ENCODE peak calls at places on chromosomes 7 and 10, in six cellular contexts. T is H1; Z is CD4-positive, alpha-beta T cell; H is thyroid gland; J is neuronal stem cell; A is upper lobe of right lung. M is an unnamed sample.

GRCh38 chr10:95391570-95392249 is 100.9 kb upstream of the PDLIM1 start:
- DNase-seq in T (no peak), Z (no peak), H (peak; percentile 28), J (peak; percentile 21), A (no peak), M (no peak)

GRCh38 chr7:43872401-43873165 is 3.3 kb upstream of the MRPS24 start:
- DNase-seq in T (no peak), Z (no peak), H (peak; percentile 18), J (no peak), A (no peak), M (no peak)

GRCh38 chr10:21528452-21529235 is 3.2 kb upstream of the SKIDA1 start:
- DNase-seq in T (no peak), Z (no peak), H (no peak), J (no peak), A (no peak), M (no peak)

GRCh38 chr10:126061526-126061925 is 165.2 kb downstream of the FANK1 start:
- DNase-seq in T (no peak), Z (no peak), H (no peak), J (no peak), A (no peak), M (no peak)

GRCh38 chr10:5588603-5589002 is 63.8 kb downstream of the CALML3 start:
- DNase-seq in T (no peak), Z (no peak), H (no peak), J (no peak), A (peak; percentile 47), M (no peak)

GRCh38 chr7:47938574-47939165 is 9.6 kb downstream of the PKD1L1 start:
- DNase-seq in T (no peak), Z (no peak), H (no peak), J (no peak), A (no peak), M (no peak)

GRCh38 chr10:79235765-79236755 is 111.2 kb upstream of the PPIF start:
- DNase-seq in T (no peak), Z (no peak), H (no peak), J (no peak), A (no peak), M (no peak)

GRCh38 chr10:35336084-35336831 is at the start of gene CCNY:
- DNase-seq in T (no peak), Z (peak; percentile 66), H (peak; percentile 77), J (peak; percentile 62), A (peak; percentile 93), M (peak; percentile 81)

GRCh38 chr10:14415676-14416307 is 85.1 kb upstream of the FRMD4A start:
- DNase-seq in T (no peak), Z (no peak), H (no peak), J (no peak), A (no peak), M (no peak)

GRCh38 chr7:9937944-9938631 is 1035.6 kb upstream of the PHF14 start:
- DNase-seq in T (no peak), Z (no peak), H (no peak), J (no peak), A (no peak), M (no peak)

GRCh38 chr7:88218836-88219605 is 817 bp downstream of the SRI start:
- DNase-seq in T (no peak), Z (no peak), H (peak; percentile 69), J (no peak), A (peak; percentile 81), M (peak; percentile 25)

GRCh38 chr7:85186083-85186520 is 754 bp downstream of the SEMA3D start:
- DNase-seq in T (no peak), Z (no peak), H (peak; percentile 72), J (peak; percentile 47), A (peak; percentile 62), M (no peak)

GRCh38 chr10:117334921-117335320 is 40.3 kb downstream of the PDZD8 start:
- DNase-seq in T (no peak), Z (no peak), H (no peak), J (no peak), A (no peak), M (no peak)

GRCh38 chr7:117830422-117830954 is 42.8 kb downstream of the CTTNBP2 start:
- DNase-seq in T (no peak), Z (no peak), H (peak; percentile 24), J (no peak), A (no peak), M (no peak)

GRCh38 chr10:33133557-33133956 is 175.5 kb upstream of the ITGB1 start:
- DNase-seq in T (no peak), Z (no peak), H (no peak), J (no peak), A (no peak), M (no peak)

GRCh38 chr7:102288285-102288930 is 1.7 kb downstream of the SH2B2 start:
- DNase-seq in T (no peak), Z (no peak), H (no peak), J (no peak), A (no peak), M (no peak)

GRCh38 chr10:131698232-131698631 is 202.6 kb upstream of the PPP2R2D start:
- DNase-seq in T (no peak), Z (no peak), H (no peak), J (no peak), A (peak; percentile 31), M (no peak)

GRCh38 chr10:131697461-131698128 is 203.2 kb upstream of the PPP2R2D start:
- DNase-seq in T (no peak), Z (no peak), H (no peak), J (no peak), A (peak; percentile 19), M (no peak)

GRCh38 chr10:131700032-131700431 is 200.8 kb upstream of the PPP2R2D start:
- DNase-seq in T (no peak), Z (no peak), H (no peak), J (no peak), A (peak; percentile 25), M (no peak)

GRCh38 chr10:131700506-131700905 is 200.3 kb upstream of the PPP2R2D start:
- DNase-seq in T (no peak), Z (no peak), H (no peak), J (no peak), A (peak; percentile 46), M (no peak)

GRCh38 chr10:131698986-131699385 is 201.8 kb upstream of the PPP2R2D start:
- DNase-seq in T (no peak), Z (no peak), H (no peak), J (no peak), A (peak; percentile 23), M (no peak)
- H3K9me3 ChIP-seq in T (no peaks in the 10 kb centered on the region), Z (no peaks in the 10 kb centered on the region), H (no peaks in the 10 kb centered on the region), J (no peaks in the 10 kb centered on the region), A (no peaks in the 10 kb centered on the region), M (no peaks in the 10 kb centered on the region)

DNA sequence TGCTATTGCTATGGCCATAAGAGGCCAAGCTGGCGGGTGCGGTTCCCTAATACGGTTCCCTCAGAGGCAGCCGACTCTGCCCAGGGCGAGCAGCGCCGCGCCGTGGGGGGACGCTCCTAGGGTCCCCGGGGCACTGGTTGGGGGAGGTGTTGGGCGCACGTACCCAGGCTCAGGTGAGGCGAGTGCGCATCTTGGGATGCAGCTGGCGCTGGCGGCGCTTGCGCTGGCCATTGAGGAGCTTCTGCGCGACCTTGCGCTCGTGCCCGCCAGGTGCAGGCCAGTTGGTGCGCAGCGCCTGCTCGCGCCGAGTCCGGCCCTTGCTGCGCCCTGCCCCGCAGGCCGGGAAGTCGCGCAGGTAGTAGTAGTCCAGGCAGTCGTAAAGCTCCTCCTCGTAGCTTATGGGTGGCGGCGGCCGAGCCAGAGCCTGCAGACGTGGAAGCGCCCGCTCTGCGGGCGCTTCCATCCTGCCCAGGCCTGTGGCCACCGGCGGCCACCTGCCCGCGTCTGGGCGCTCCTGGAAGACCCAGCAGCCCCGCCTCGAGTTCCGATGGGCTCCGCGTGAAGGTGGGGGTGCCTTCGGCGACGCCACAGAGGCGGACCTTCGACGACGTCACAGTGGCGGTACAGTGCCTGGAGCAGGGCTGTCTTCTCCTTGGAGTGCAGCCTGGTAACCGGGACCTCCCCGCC is at the start of gene NUPR2:
- DNase-seq in T (no peak), Z (no peak), H (peak; percentile 72), J (no peak), A (no peak), M (no peak)
- H3K9me3 ChIP-seq in T (peaks cover 28% of the 10 kb centered on the region), Z (no peaks in the 10 kb centered on the region), H (no peaks in the 10 kb centered on the region), J (peaks cover 6% of the 10 kb centered on the region), A (no peaks in the 10 kb centered on the region), M (no peaks in the 10 kb centered on the region)

GRCh38 chr10:77308084-77308732 is 329.4 kb downstream of the KCNMA1 start:
- DNase-seq in T (no peak), Z (no peak), H (no peak), J (no peak), A (no peak), M (no peak)

GRCh38 chr10:77313066-77313750 is 324.4 kb downstream of the KCNMA1 start:
- DNase-seq in T (no peak), Z (no peak), H (no peak), J (no peak), A (no peak), M (no peak)

GRCh38 chr10:77311186-77311585 is 326.4 kb downstream of the KCNMA1 start:
- DNase-seq in T (no peak), Z (no peak), H (no peak), J (peak; percentile 54), A (no peak), M (no peak)

GRCh38 chr10:77309103-77310013 is 328.2 kb downstream of the KCNMA1 start:
- DNase-seq in T (no peak), Z (no peak), H (no peak), J (no peak), A (no peak), M (no peak)

DNA sequence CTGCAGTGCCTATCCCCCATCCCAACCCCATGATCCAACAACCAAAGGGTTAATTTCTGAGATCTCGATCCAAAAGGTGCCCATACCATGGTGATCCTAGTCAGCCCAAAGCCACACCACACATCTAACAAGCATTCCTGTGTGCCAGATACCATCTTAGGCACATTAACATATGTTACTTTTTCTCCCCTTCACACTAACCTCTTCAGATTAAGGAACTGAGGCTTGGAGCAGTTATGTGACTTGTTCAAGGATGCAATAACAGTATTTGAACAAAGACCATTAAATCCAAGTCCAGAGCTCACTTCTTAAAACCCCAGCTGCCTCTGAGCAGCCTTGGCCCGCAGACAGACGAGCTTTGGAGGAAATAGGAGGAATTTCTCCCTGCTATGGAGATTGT is 327.3 kb downstream of the KCNMA1 start:
- DNase-seq in T (no peak), Z (no peak), H (no peak), J (no peak), A (no peak), M (no peak)
- H3K9me3 ChIP-seq in T (no peaks in the 10 kb centered on the region), Z (no peaks in the 10 kb centered on the region), H (no peaks in the 10 kb centered on the region), J (no peaks in the 10 kb centered on the region), A (no peaks in the 10 kb centered on the region), M (no peaks in the 10 kb centered on the region)

GRCh38 chr7:157073335-157073734 is 62.9 kb upstream of the MNX1 start:
- DNase-seq in T (no peak), Z (no peak), H (no peak), J (no peak), A (no peak), M (no peak)
- H3K9me3 ChIP-seq in T (no peaks in the 10 kb centered on the region), Z (no peaks in the 10 kb centered on the region), H (no peaks in the 10 kb centered on the region), J (peaks cover 3% of the 10 kb centered on the region), A (no peaks in the 10 kb centered on the region), M (no peaks in the 10 kb centered on the region)

GRCh38 chr10:12874501-12874900 is 127.0 kb downstream of the CCDC3 start:
- DNase-seq in T (no peak), Z (no peak), H (no peak), J (no peak), A (no peak), M (no peak)

GRCh38 chr10:12868229-12868628 is 133.3 kb downstream of the CCDC3 start:
- DNase-seq in T (no peak), Z (no peak), H (no peak), J (no peak), A (no peak), M (no peak)

GRCh38 chr10:12872577-12872976 is 128.9 kb downstream of the CCDC3 start:
- DNase-seq in T (no peak), Z (no peak), H (no peak), J (no peak), A (no peak), M (no peak)

GRCh38 chr10:12873172-12873571 is 128.3 kb downstream of the CCDC3 start:
- DNase-seq in T (no peak), Z (no peak), H (no peak), J (no peak), A (no peak), M (no peak)

GRCh38 chr10:12869427-12869826 is 132.1 kb downstream of the CCDC3 start:
- DNase-seq in T (no peak), Z (no peak), H (no peak), J (no peak), A (no peak), M (no peak)
- H3K9me3 ChIP-seq in T (no peaks in the 10 kb centered on the region), Z (no peaks in the 10 kb centered on the region), H (no peaks in the 10 kb centered on the region), J (no peaks in the 10 kb centered on the region), A (no peaks in the 10 kb centered on the region), M (no peaks in the 10 kb centered on the region)

M was measured in CD4-positive, alpha-beta memory T cell.